ENCODE peak calls at places on chromosomes 2 and 18, in five cellular contexts. U is Kasumi-1, D is AG20443, Y is caudate nucleus, H is HEK293T. R is an unnamed sample.

GRCh38 chr2:179184610-179185009 is 80.0 kb downstream of the SESTD1 start:
- DNase-seq in U (no peak), D (no peak), Y (no peak), H (no peak), R (no peak)

GRCh38 chr2:170313636-170314348 is 135.8 kb downstream of the MYO3B start:
- DNase-seq in U (no peak), D (no peak), Y (no peak), H (no peak), R (peak)

GRCh38 chr2:201363857-201364560 is 6.9 kb upstream of the FLACC1 start:
- DNase-seq in U (peak), D (peak), Y (no peak), H (peak), R (no peak)

GRCh38 chr2:65749549-65749948 is 317.1 kb upstream of the SPRED2 start:
- DNase-seq in U (no peak), D (peak), Y (no peak), H (no peak), R (no peak)

GRCh38 chr18:79402977-79403722 is 7.4 kb downstream of the NFATC1 start:
- DNase-seq in U (peak), D (peak), Y (no peak), H (no peak), R (peak)

GRCh38 chr2:186347472-186347871 is 138.6 kb upstream of the ZC3H15 start:
- DNase-seq in U (no peak), D (no peak), Y (no peak), H (no peak), R (no peak)

GRCh38 chr18:987325-988186 is 82.9 kb downstream of the ADCYAP1 start:
- DNase-seq in U (no peak), D (peak), Y (no peak), H (no peak), R (no peak)

GRCh38 chr2:25651782-25652455 is 21.5 kb downstream of the DTNB start:
- DNase-seq in U (no peak), D (no peak), Y (no peak), H (no peak), R (no peak)

GRCh38 chr2:65265090-65266045 is 37.7 kb downstream of the ACTR2 start:
- DNase-seq in U (peak), D (peak), Y (no peak), H (peak), R (no peak)

GRCh38 chr2:127586746-127587295 is 51.3 kb downstream of the MYO7B start:
- DNase-seq in U (no peak), D (no peak), Y (no peak), H (no peak), R (no peak)

GRCh38 chr2:169711751-169712509 is 17.7 kb downstream of the PHOSPHO2 start:
- DNase-seq in U (no peak), D (no peak), Y (no peak), H (no peak), R (no peak)

GRCh38 chr2:36059684-36060083 is 295.9 kb upstream of the CRIM1 start:
- DNase-seq in U (no peak), D (no peak), Y (no peak), H (no peak), R (no peak)

GRCh38 chr2:37676274-37676673 is 4.8 kb upstream of the CDC42EP3 start:
- DNase-seq in U (no peak), D (no peak), Y (no peak), H (no peak), R (no peak)

R was measured in anterior cingulate cortex.